ENCODE peak calls at places on chromosome 10, in six cellular contexts. E is PC-9, Q is right lobe of liver, G is lower lobe of right lung, M is adrenal gland, Y is neural progenitor cell. X is an unnamed sample. For H3K4me1, the result is how much of the 10 kb centered on the place peaks cover.

GRCh38 chr10:125782661-125783060 is 7.0 kb upstream of the MMP21 start:
- DNase-seq in G (no peak), Y (no peak), Q (no peak), E (no peak), M (no peak), X (no peak)

GRCh38 chr10:44253769-44254462 is 131.0 kb downstream of the CXCL12 start:
- DNase-seq in E (peak), Q (peak), M (peak), G (peak), Y (no peak), X (peak)

GRCh38 chr10:29841724-29842649 is 207.2 kb upstream of the SVIL start:
- DNase-seq in Q (peak), G (peak), Y (peak), M (peak), E (peak), X (peak)

GRCh38 chr10:7984896-7985295 is 69.6 kb upstream of the GATA3 start:
- DNase-seq in Y (no peak), E (no peak), Q (no peak), M (no peak), G (no peak), X (no peak)

GRCh38 chr10:59362184-59362966 is at the start of gene FAM13C:
- DNase-seq in G (peak), Q (peak), M (peak), E (no peak), Y (peak), X (peak)

GRCh38 chr10:98446121-98446655 is 547 bp downstream of the HPS1 start:
- DNase-seq in G (peak), E (peak), M (peak), Q (no peak), Y (peak), X (peak)

GRCh38 chr10:109740436-109740835 is 182.9 kb downstream of the XPNPEP1 start:
- DNase-seq in E (no peak), G (no peak), Q (no peak), M (no peak), Y (no peak), X (no peak)

GRCh38 chr10:14611971-14612693 is 162.6 kb downstream of the FAM107B start:
- DNase-seq in Q (peak), G (no peak), Y (no peak), E (no peak), M (no peak), X (no peak)

GRCh38 chr10:48468130-48468790 is 136.6 kb downstream of the ARHGAP22 start:
- DNase-seq in G (no peak), M (peak), Y (no peak), E (no peak), Q (no peak), X (no peak)

GRCh38 chr10:113736576-113736975 is 14.9 kb upstream of the PLEKHS1 start:
- DNase-seq in G (no peak), Y (no peak), E (no peak), Q (no peak), M (no peak), X (no peak)

GRCh38 chr10:125121003-125121402 is 39.4 kb downstream of the CTBP2 start:
- DNase-seq in M (no peak), E (peak), Y (no peak), G (no peak), Q (no peak), X (peak)

GRCh38 chr10:86970152-86970886 is 2.0 kb downstream of the ADIRF start:
- DNase-seq in Y (peak), E (peak), G (peak), M (peak), Q (peak), X (peak)

GRCh38 chr10:126910798-126911197 is 5.6 kb downstream of the DOCK1 start:
- DNase-seq in M (no peak), Y (no peak), G (no peak), E (no peak), Q (no peak), X (no peak)

GRCh38 chr10:51910189-51910588 is 210.8 kb upstream of the CSTF2T start:
- DNase-seq in E (no peak), Y (peak), Q (no peak), G (no peak), M (no peak), X (no peak)

GRCh38 chr10:47241946-47242900 is 57.8 kb upstream of the GDF10 start:
- DNase-seq in M (peak), Y (no peak), E (no peak), Q (peak), G (no peak), X (no peak)

GRCh38 chr10:31321396-31321941 is 2.5 kb downstream of the ZEB1 start:
- DNase-seq in E (no peak), G (no peak), Q (no peak), Y (peak), M (peak), X (no peak)

GRCh38 chr10:130022501-130023299 is 58.6 kb upstream of the EBF3 start:
- DNase-seq in Q (no peak), G (no peak), M (no peak), E (no peak), Y (no peak), X (no peak)

GRCh38 chr10:114261116-114261515 is 22.1 kb downstream of the VWA2 start:
- DNase-seq in Y (no peak), M (no peak), E (no peak), Q (no peak), G (no peak), X (no peak)

GRCh38 chr10:91908358-91909177 is 718 bp downstream of the FGFBP3 start:
- DNase-seq in Y (peak), Q (peak), M (peak), G (peak), E (peak), X (peak)

GRCh38 chr10:84348431-84348830 is 20.0 kb downstream of the CCSER2 start:
- DNase-seq in G (no peak), E (no peak), M (no peak), Y (no peak), Q (no peak), X (no peak)

GRCh38 chr10:22630229-22631174 is 83.9 kb downstream of the PIP4K2A start:
- DNase-seq in Y (no peak), E (no peak), G (no peak), Q (no peak), M (no peak), X (no peak)

GRCh38 chr10:75899816-75900357 is 468.5 kb downstream of the LRMDA start:
- DNase-seq in G (no peak), Y (no peak), Q (no peak), E (no peak), M (no peak), X (no peak)

GRCh38 chr10:61284222-61284890 is 168.8 kb downstream of the TMEM26 start:
- DNase-seq in Y (peak), G (no peak), E (peak), Q (no peak), M (no peak), X (no peak)

GRCh38 chr10:73858013-73858708 is 16.2 kb downstream of the CAMK2G start:
- DNase-seq in M (no peak), Y (no peak), E (no peak), G (no peak), Q (no peak), X (no peak)

GRCh38 chr10:43684198-43684559 is 35.5 kb upstream of the ZNF32 start:
- DNase-seq in M (no peak), E (no peak), Q (no peak), Y (no peak), G (no peak), X (no peak)

GRCh38 chr10:3783721-3784432 is 1.1 kb downstream of the KLF6 start:
- DNase-seq in M (peak), E (peak), Y (peak), Q (peak), G (no peak), X (peak)
- H3K4me1 ChIP-seq in M (under half), E (under half), Y (under half), Q (under half), G (under half), X (under half)

GRCh38 chr10:88037623-88038022 is 174.2 kb downstream of the PTEN start:
- DNase-seq in Y (no peak), G (no peak), E (no peak), M (no peak), Q (no peak), X (no peak)
- H3K27ac ChIP-seq in Y (no peak), G (no peak), E (no peak), M (no peak), Q (no peak), X (no peak)

GRCh38 chr10:5045095-5045494 is 41.4 kb upstream of the AKR1C2 start:
- DNase-seq in E (no peak), Q (peak), Y (no peak), M (no peak), G (peak), X (no peak)
- H3K4me1 ChIP-seq in E (under half), Q (under half), Y (under half), M (under half), G (under half), X (under half)

GRCh38 chr10:12826800-12827372 is 174.6 kb downstream of the CCDC3 start:
- DNase-seq in Y (no peak), M (no peak), G (no peak), Q (no peak), E (no peak), X (no peak)
- H3K27ac ChIP-seq in Y (no peak), M (no peak), G (no peak), Q (no peak), E (no peak), X (no peak)

GRCh38 chr10:71726673-71727428 is 7.3 kb upstream of the C10orf105 start:
- DNase-seq in M (no peak), G (no peak), Y (no peak), Q (no peak), E (no peak), X (peak)
- H3K4me1 ChIP-seq in M (under half), G (half or more), Y (under half), Q (under half), E (half or more), X (under half)

GRCh38 chr10:122343936-122344335 is 30.6 kb upstream of the PLEKHA1 start:
- DNase-seq in E (no peak), M (peak), Y (no peak), G (no peak), Q (no peak), X (no peak)
- H3K27ac ChIP-seq in E (no peak), M (no peak), Y (no peak), G (no peak), Q (no peak), X (no peak)

DNA sequence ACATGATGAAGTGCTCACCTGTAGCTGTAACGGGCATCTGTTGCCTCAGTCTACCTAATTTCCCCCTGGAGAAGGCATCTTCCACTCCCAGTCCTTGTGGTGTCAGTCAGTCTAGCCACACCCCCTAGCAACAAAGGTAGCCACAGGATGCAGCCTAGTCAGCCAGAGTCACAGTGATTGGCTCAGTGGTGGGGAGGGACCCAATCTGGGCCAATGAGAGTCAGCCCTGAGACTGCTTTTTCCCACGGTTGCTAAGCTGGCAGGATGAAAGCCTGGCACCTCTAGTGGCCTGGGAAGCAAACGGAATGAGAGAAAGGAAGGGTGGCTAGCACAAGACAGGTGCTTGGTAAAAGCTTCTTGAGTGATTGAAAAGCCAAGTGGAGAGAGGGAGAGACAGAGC is 118.6 kb downstream of the SH3PXD2A start:
- DNase-seq in Y (peak), E (peak), Q (no peak), G (no peak), M (no peak), X (no peak)
- H3K4me1 ChIP-seq in Y (under half), E (under half), Q (under half), G (under half), M (under half), X (under half)

DNA sequence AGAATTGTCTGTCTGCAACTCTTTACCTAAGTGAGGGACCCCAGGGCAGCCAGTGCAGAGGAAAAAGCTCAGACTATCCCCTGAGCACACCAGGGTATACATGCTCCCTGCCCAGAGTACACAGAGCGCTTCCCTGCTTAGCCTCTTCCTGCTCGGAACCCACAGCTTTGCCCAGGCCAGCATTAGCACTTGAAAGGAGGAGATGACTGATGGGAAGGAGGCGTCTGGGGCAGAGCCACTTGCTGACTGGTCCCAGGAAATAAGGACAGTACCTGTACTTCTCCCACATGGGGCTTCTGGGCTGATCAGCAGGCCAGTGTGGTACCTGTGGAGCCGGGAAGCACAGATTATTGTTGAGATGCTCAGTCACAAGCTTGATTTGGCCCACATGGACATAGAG is 48.4 kb upstream of the TRIM8 start:
- DNase-seq in M (no peak), G (no peak), E (no peak), Y (no peak), Q (no peak), X (no peak)
- H3K27ac ChIP-seq in M (no peak), G (peak), E (no peak), Y (peak), Q (no peak), X (no peak)

DNA sequence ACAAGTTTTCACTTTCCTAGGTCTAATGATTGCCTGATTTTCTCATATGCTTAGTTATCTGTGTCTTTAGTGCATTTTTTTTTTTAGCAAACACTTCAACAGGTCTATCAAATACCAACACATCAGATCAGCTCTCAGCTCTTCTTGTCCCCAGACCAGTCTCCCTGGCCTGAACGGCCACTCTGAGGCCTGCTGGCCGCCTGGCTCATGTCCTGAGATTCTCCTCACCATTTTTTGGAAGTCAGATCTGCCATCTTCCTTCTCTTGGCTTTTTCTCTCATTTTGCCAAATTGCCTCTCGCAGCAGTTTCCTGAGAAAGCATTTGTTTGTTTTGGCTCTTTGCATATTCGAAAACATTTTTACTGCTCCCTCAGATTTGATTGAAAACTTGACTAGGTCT is 29.3 kb downstream of the PPP2R2D start:
- DNase-seq in Q (no peak), Y (no peak), E (no peak), M (no peak), G (no peak), X (peak)
- H3K4me1 ChIP-seq in Q (under half), Y (under half), E (under half), M (under half), G (under half), X (under half)

GRCh38 chr10:100204370-100204769 is 18.5 kb upstream of the ERLIN1 start:
- DNase-seq in M (no peak), G (no peak), Y (no peak), E (no peak), Q (no peak), X (no peak)

GRCh38 chr10:100208271-100208670 is 21.1 kb downstream of the CHUK start:
- DNase-seq in E (no peak), M (no peak), G (no peak), Y (no peak), Q (no peak), X (no peak)

DNA sequence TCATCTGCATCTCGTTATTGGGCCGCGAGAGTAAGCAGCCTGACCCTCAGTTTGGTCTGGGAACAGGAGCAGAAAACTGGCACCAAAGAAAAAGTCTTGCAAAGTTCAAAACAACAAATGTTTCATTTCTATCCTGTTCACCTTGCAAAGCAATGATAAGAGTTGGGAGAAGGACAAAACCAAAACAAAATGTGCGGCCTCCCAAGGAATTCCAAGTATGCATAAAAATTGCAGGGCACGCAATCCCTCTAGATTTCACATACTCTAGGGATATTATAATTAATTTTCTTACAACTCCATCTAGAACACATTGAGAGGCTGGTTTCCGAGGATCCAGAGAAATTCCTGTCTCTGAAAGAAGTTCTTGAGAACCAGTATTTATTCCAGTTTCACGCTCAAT is 20.1 kb downstream of the CHUK start:
- DNase-seq in E (no peak), M (no peak), G (no peak), Q (no peak), Y (no peak), X (no peak)
- H3K27ac ChIP-seq in E (no peak), M (no peak), G (no peak), Q (no peak), Y (no peak), X (no peak)

X was measured in pancreas.